ENCODE peak calls at places on chromosomes 12 and 14, in seven cellular contexts. W is left lung; E is AG04450; Y is tibial artery; T is CD4-positive, alpha-beta T cell; G is adrenal gland; B is lung. C is an unnamed sample.

GRCh38 chr14:73750161-73750901 is 36.1 kb upstream of the PNMA1 start:
- DNase-seq in G (no peak), Y (no peak), T (no peak), W (no peak), B (no peak), E (no peak), C (no peak)

GRCh38 chr12:109053382-109054123 is 1.2 kb downstream of the USP30 start:
- DNase-seq in Y (no peak), W (no peak), E (no peak), B (no peak), T (peak), G (peak), C (no peak)

GRCh38 chr12:53624453-53624852 is 1.7 kb downstream of the ATF7 start:
- DNase-seq in T (no peak), G (no peak), W (no peak), B (no peak), E (peak), Y (no peak), C (no peak)

GRCh38 chr12:9064201-9064814 is 51.4 kb downstream of the A2M start:
- DNase-seq in W (peak), B (peak), G (peak), E (no peak), T (peak), Y (peak), C (peak)

GRCh38 chr14:52325126-52325525 is 11.0 kb downstream of the PTGER2 start:
- DNase-seq in B (no peak), W (no peak), Y (no peak), E (no peak), G (no peak), T (no peak), C (peak)

GRCh38 chr12:79298511-79298910 is 392.3 kb downstream of the PAWR start:
- DNase-seq in Y (no peak), T (no peak), W (no peak), G (no peak), B (no peak), E (no peak), C (no peak)

GRCh38 chr14:25003537-25003936 is 46.4 kb downstream of the STXBP6 start:
- DNase-seq in G (no peak), W (no peak), E (no peak), T (no peak), Y (no peak), B (no peak), C (peak)

GRCh38 chr12:40054554-40055226 is 51.2 kb downstream of the SLC2A13 start:
- DNase-seq in B (no peak), W (peak), Y (peak), T (no peak), G (peak), E (peak), C (peak)

GRCh38 chr12:116127858-116128257 is 149.6 kb downstream of the MED13L start:
- DNase-seq in B (no peak), G (no peak), T (no peak), Y (no peak), E (no peak), W (no peak), C (no peak)

GRCh38 chr12:51382173-51382572 is 9.0 kb downstream of the GALNT6 start:
- DNase-seq in W (no peak), T (no peak), E (no peak), B (no peak), G (no peak), Y (no peak), C (no peak)

GRCh38 chr12:90015228-90015627 is 306.6 kb upstream of the ATP2B1 start:
- DNase-seq in G (no peak), W (no peak), B (no peak), T (no peak), E (no peak), Y (no peak), C (no peak)

GRCh38 chr12:21764950-21765349 is 9.6 kb downstream of the KCNJ8 start:
- DNase-seq in G (no peak), W (no peak), Y (no peak), E (no peak), T (no peak), B (no peak), C (no peak)

GRCh38 chr14:53620890-53621289 is 335.7 kb downstream of the BMP4 start:
- DNase-seq in B (no peak), Y (no peak), W (no peak), G (no peak), E (no peak), T (no peak), C (no peak)

GRCh38 chr14:102610968-102611811 is 18.7 kb downstream of the RCOR1 start:
- DNase-seq in T (no peak), G (no peak), B (no peak), E (no peak), Y (no peak), W (no peak), C (no peak)

GRCh38 chr12:126773012-126773411 is 1494.0 kb upstream of the TMEM132C start:
- DNase-seq in E (no peak), B (no peak), T (no peak), W (no peak), Y (no peak), G (no peak), C (no peak)

GRCh38 chr14:26811756-26812305 is 214.0 kb upstream of the NOVA1 start:
- DNase-seq in B (no peak), E (no peak), T (no peak), W (no peak), Y (no peak), G (no peak), C (no peak)

GRCh38 chr14:24851837-24852236 is 198.1 kb downstream of the STXBP6 start:
- DNase-seq in W (no peak), G (no peak), B (no peak), T (no peak), Y (no peak), E (no peak), C (no peak)

GRCh38 chr12:75981247-75981646 is 50.3 kb downstream of the PHLDA1 start:
- DNase-seq in G (no peak), Y (no peak), W (no peak), B (no peak), T (no peak), E (no peak), C (no peak)

GRCh38 chr12:124191024-124191359 is 103.9 kb upstream of the RFLNA start:
- DNase-seq in Y (no peak), E (no peak), B (no peak), G (no peak), T (no peak), W (no peak), C (no peak)

GRCh38 chr14:24809147-24809546 is 175.2 kb upstream of the GZMB start:
- DNase-seq in G (no peak), Y (no peak), E (no peak), W (no peak), T (no peak), B (no peak), C (no peak)

DNA sequence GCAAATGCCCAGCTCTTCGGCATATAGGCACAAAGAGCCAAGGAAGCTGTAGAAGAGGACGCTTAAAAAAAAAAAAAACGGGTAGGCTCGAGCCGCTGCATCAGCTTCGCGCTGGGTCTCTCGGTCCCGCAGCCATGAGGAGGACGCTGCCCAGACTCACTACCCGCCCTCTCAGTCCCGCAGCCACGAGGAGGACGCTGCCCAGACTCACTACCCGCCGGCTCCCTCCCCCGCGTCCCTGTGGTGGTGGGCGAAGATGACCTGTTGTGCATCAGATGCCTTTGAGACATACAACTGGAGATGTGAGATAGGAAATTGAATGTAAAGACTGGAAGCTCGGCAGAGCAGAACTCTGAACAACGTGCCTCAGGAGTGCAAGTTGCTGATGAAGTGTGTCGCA is 11.4 kb upstream of the SPSB2 start:
- DNase-seq in G (no peak), Y (no peak), W (peak), B (no peak), E (no peak), T (no peak), C (no peak)
- H3K27ac ChIP-seq in G (no peak), Y (no peak), W (no peak), B (no peak), E (no peak), T (no peak), C (no peak)

GRCh38 chr14:22607291-22607690 is 9.2 kb downstream of the ABHD4 start:
- DNase-seq in Y (no peak), T (no peak), E (no peak), G (no peak), W (no peak), B (no peak), C (no peak)
- H3K27ac ChIP-seq in Y (no peak), T (no peak), E (no peak), G (no peak), W (no peak), B (no peak), C (no peak)

GRCh38 chr12:92702754-92703679 is at the start of gene PLEKHG7:
- DNase-seq in W (no peak), B (no peak), Y (no peak), G (no peak), T (no peak), E (no peak), C (peak)
- H3K27ac ChIP-seq in W (no peak), B (no peak), Y (no peak), G (no peak), T (no peak), E (no peak), C (no peak)

GRCh38 chr12:121786441-121786825 is 7.1 kb downstream of the RHOF start:
- DNase-seq in E (peak), G (peak), Y (no peak), W (peak), B (peak), T (no peak), C (peak)
- H3K27ac ChIP-seq in E (peak), G (peak), Y (no peak), W (peak), B (peak), T (peak), C (peak)

GRCh38 chr14:104523546-104523935 is 56.0 kb upstream of the C14orf180 start:
- DNase-seq in W (no peak), T (no peak), Y (no peak), E (no peak), B (no peak), G (no peak), C (no peak)
- H3K27ac ChIP-seq in W (no peak), T (no peak), Y (no peak), E (no peak), B (no peak), G (no peak), C (no peak)

DNA sequence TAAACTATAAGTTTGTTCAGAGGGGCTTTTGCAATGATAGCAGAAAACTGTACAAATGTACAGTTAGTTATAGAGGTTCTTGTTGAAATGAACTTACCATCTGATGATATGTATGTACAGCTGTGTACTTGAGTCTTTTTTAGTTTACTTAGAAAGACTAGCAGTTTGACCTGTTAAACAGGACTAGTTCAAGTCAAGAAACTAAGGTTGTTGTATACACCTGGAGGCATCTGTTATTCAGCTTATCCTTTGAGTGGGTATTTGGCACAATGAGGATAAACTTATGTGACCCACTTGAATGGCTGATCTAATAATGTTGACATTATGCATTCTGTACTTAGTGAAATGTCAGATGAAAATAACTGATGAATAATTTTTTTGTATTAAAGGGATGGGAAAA is 13.4 kb downstream of the MTERF2 start:
- DNase-seq in W (no peak), E (no peak), B (no peak), G (no peak), Y (no peak), T (no peak), C (no peak)
- H3K27ac ChIP-seq in W (no peak), E (no peak), B (no peak), G (no peak), Y (no peak), T (no peak), C (no peak)